ENCODE peak calls at places on chromosome 21, in four cellular contexts. O is AG08395; E is stimulated activated CD4-positive, alpha-beta T cell treated with anti-CD3 and anti-CD28 coated beads, Interleukin-15, amount 100 ng/mL, for 1 hour; K is NCI-H345. R is an unnamed sample.
A peak's percentile ranks its signal among the peaks of the same experiment; 100 is the strongest.

GRCh38 chr21:41653944-41654625 is 112.8 kb downstream of the RIPK4 start:
- DNase-seq in O (peak; percentile 88), E (no peak), K (no peak), R (no peak)

GRCh38 chr21:41520560-41521442 is 12.8 kb upstream of the TMPRSS2 start:
- DNase-seq in O (no peak), E (no peak), K (no peak), R (no peak)

GRCh38 chr21:38787461-38788274 is 18.1 kb upstream of the ETS2 start:
- DNase-seq in O (no peak), E (no peak), K (peak; percentile 42), R (no peak)

GRCh38 chr21:44508711-44509445 is 31.1 kb downstream of the KRTAP10-1 start:
- DNase-seq in O (no peak), E (no peak), K (no peak), R (no peak)

GRCh38 chr21:42238185-42238934 is 19.4 kb downstream of the ABCG1 start:
- DNase-seq in O (no peak), E (no peak), K (no peak), R (no peak)

GRCh38 chr21:38913120-38913975 is 107.6 kb downstream of the ETS2 start:
- DNase-seq in O (peak; percentile 45), E (no peak), K (peak; percentile 95), R (no peak)

GRCh38 chr21:39705849-39706248 is 39.1 kb upstream of the IGSF5 start:
- DNase-seq in O (no peak), E (no peak), K (no peak), R (no peak)

GRCh38 chr21:46491553-46491952 is 32.9 kb downstream of the DIP2A start:
- DNase-seq in O (no peak), E (no peak), K (no peak), R (no peak)

GRCh38 chr21:14581902-14582457 is 35.9 kb upstream of the SAMSN1 start:
- DNase-seq in O (no peak), E (no peak), K (no peak), R (no peak)

GRCh38 chr21:38488640-38489282 is 9.5 kb downstream of the ERG start:
- DNase-seq in O (no peak), E (no peak), K (no peak), R (no peak)

GRCh38 chr21:37535130-37535529 is 168.6 kb downstream of the DYRK1A start:
- DNase-seq in O (no peak), E (no peak), K (no peak), R (no peak)

GRCh38 chr21:33712022-33712803 is 69.9 kb downstream of the ITSN1 start:
- DNase-seq in O (no peak), E (no peak), K (no peak), R (no peak)

GRCh38 chr21:8990326-8991087 is 1530.9 kb upstream of the TPTE start:
- DNase-seq in O (no peak), E (no peak), K (no peak), R (no peak)

GRCh38 chr21:42685036-42685435 is 31.6 kb downstream of the PDE9A start:
- DNase-seq in O (no peak), E (no peak), K (no peak), R (no peak)

GRCh38 chr21:35059742-35060141 is 10.6 kb upstream of the RUNX1 start:
- DNase-seq in O (peak; percentile 13), E (no peak), K (no peak), R (no peak)

GRCh38 chr21:35035116-35035515 is 14.0 kb downstream of the RUNX1 start:
- DNase-seq in O (no peak), E (no peak), K (no peak), R (no peak)

GRCh38 chr21:30199989-30200388 is 15.9 kb downstream of the CLDN8 start:
- DNase-seq in O (no peak), E (no peak), K (no peak), R (no peak)

GRCh38 chr21:17466166-17466565 is 46.7 kb upstream of the CXADR start:
- DNase-seq in O (peak; percentile 16), E (no peak), K (no peak), R (no peak)

GRCh38 chr21:22813201-22813600 is 1815.0 kb downstream of the NCAM2 start:
- DNase-seq in O (no peak), E (no peak), K (no peak), R (no peak)

GRCh38 chr21:46250146-46250725 is 21.7 kb upstream of the LSS start:
- DNase-seq in O (no peak), E (no peak), K (no peak), R (no peak)

GRCh38 chr21:14773777-14774345 is 227.7 kb upstream of the SAMSN1 start:
- DNase-seq in O (no peak), E (peak; percentile 26), K (peak; percentile 17), R (no peak)

GRCh38 chr21:21187579-21187978 is 189.4 kb downstream of the NCAM2 start:
- DNase-seq in O (no peak), E (no peak), K (no peak), R (no peak)

GRCh38 chr21:42650441-42651421 is 2.7 kb upstream of the PDE9A start:
- DNase-seq in O (no peak), E (no peak), K (no peak), R (no peak)

GRCh38 chr21:32572574-32573420 is 12.5 kb downstream of the TCP10L start:
- DNase-seq in O (no peak), E (no peak), K (peak; percentile 81), R (no peak)

GRCh38 chr21:39084979-39085729 is 98.1 kb downstream of the PSMG1 start:
- DNase-seq in O (no peak), E (no peak), K (no peak), R (no peak)